ENCODE peak calls at places on chromosomes 7 and 10, in six cellular contexts. W, S, I, M, Z and C are unnamed samples.

GRCh38 chr10:484441-484924 is 205.0 kb downstream of the DIP2C start:
- DNase-seq in S (no peak), I (peak; percentile 51), Z (no peak), W (no peak), M (peak; percentile 30), C (peak; percentile 47)

GRCh38 chr10:9262770-9263169 is 1208.3 kb downstream of the GATA3 start:
- DNase-seq in W (no peak), S (no peak), I (no peak), Z (no peak), M (no peak), C (no peak)

GRCh38 chr10:31959461-31960173 is 31.0 kb upstream of the ARHGAP12 start:
- DNase-seq in M (no peak), Z (no peak), I (no peak), S (no peak), W (no peak), C (no peak)

GRCh38 chr7:33432825-33433224 is 303.5 kb downstream of the BBS9 start:
- DNase-seq in M (peak; percentile 15), W (no peak), Z (no peak), I (no peak), S (no peak), C (no peak)

GRCh38 chr10:132836248-132836831 is 50.4 kb upstream of the NKX6-2 start:
- DNase-seq in I (no peak), M (no peak), S (no peak), Z (no peak), W (no peak), C (peak; percentile 50)

GRCh38 chr7:149761307-149761706 is 12.1 kb downstream of the ZNF467 start:
- DNase-seq in I (no peak), W (no peak), S (no peak), Z (no peak), M (no peak), C (no peak)

GRCh38 chr7:66901941-66902843 is 18.8 kb upstream of the TMEM248 start:
- DNase-seq in W (no peak), S (no peak), I (no peak), Z (no peak), M (no peak), C (no peak)

GRCh38 chr7:27141138-27141537 is 2.3 kb downstream of the HOXA5 start:
- DNase-seq in M (no peak), W (no peak), S (no peak), Z (no peak), I (no peak), C (no peak)

GRCh38 chr10:90352288-90352687 is 505.6 kb downstream of the HTR7 start:
- DNase-seq in S (no peak), I (no peak), Z (no peak), W (no peak), M (no peak), C (peak; percentile 57)

GRCh38 chr10:89663144-89663543 is 18.1 kb upstream of the PANK1 start:
- DNase-seq in M (no peak), W (no peak), S (no peak), I (no peak), Z (no peak), C (no peak)

GRCh38 chr10:3169738-3170137 is 2.8 kb downstream of the PITRM1 start:
- DNase-seq in S (no peak), Z (no peak), W (no peak), I (no peak), M (no peak), C (no peak)

GRCh38 chr10:78196964-78197363 is 163.3 kb downstream of the RPS24 start:
- DNase-seq in S (no peak), M (no peak), W (no peak), I (no peak), Z (no peak), C (no peak)

GRCh38 chr7:28140964-28141363 is 39.6 kb downstream of the JAZF1 start:
- DNase-seq in S (no peak), I (no peak), M (no peak), Z (no peak), W (no peak), C (no peak)

GRCh38 chr7:129670636-129671035 is 59.1 kb downstream of the NRF1 start:
- DNase-seq in I (no peak), W (no peak), M (no peak), S (no peak), Z (no peak), C (no peak)

GRCh38 chr7:149404396-149404795 is 56.5 kb downstream of the ZNF777 start:
- DNase-seq in I (no peak), W (no peak), S (no peak), Z (no peak), M (no peak), C (no peak)

GRCh38 chr7:26101471-26102151 is 50.4 kb upstream of the NFE2L3 start:
- DNase-seq in W (no peak), S (no peak), Z (no peak), I (no peak), M (no peak), C (no peak)

GRCh38 chr10:118394557-118395194 is 52.6 kb upstream of the FAM204A start:
- DNase-seq in I (no peak), Z (peak; percentile 56), S (no peak), M (no peak), W (no peak), C (no peak)

GRCh38 chr7:64886956-64887545 is 16.0 kb upstream of the ZNF273 start:
- DNase-seq in Z (no peak), I (no peak), S (no peak), W (peak; percentile 8), M (no peak), C (no peak)